ENCODE peak calls at places on chromosomes 4 and X, in nine cellular contexts. U, M, J, L, D, G, W, X and R are unnamed samples.

GRCh38 chrX:106716004-106716403 is 10.5 kb upstream of the RNF128 start:
- DNase-seq in U (no peak), M (no peak), J (no peak), L (no peak), D (no peak), G (no peak), W (no peak), X (no peak), R (no peak)

GRCh38 chr4:164977243-164978164 is at the start of gene TRIM61:
- DNase-seq in U (no peak), M (peak; percentile 53), J (peak; percentile 10), L (no peak), D (peak; percentile 33), G (peak; percentile 6), W (no peak), X (peak; percentile 69), R (peak; percentile 71)

GRCh38 chrX:46686003-46686645 is 72.8 kb downstream of the SLC9A7 start:
- DNase-seq in U (no peak), M (no peak), J (peak; percentile 27), L (peak; percentile 61), D (peak; percentile 4), G (peak; percentile 21), W (peak; percentile 30), X (peak; percentile 17), R (peak; percentile 29)

GRCh38 chr4:71441186-71442169 is 102.7 kb downstream of the SLC4A4 start:
- DNase-seq in U (no peak), M (no peak), J (no peak), L (no peak), D (no peak), G (no peak), W (no peak), X (no peak), R (no peak)

GRCh38 chrX:128816919-128817318 is 706.4 kb downstream of the SMARCA1 start:
- DNase-seq in U (no peak), M (no peak), J (no peak), L (peak; percentile 32), D (no peak), G (no peak), W (no peak), X (no peak), R (no peak)

GRCh38 chrX:68997461-68997860 is 167.8 kb downstream of the PJA1 start:
- DNase-seq in U (no peak), M (no peak), J (no peak), L (no peak), D (no peak), G (no peak), W (no peak), X (no peak), R (no peak)

GRCh38 chr4:3828546-3828945 is 62.4 kb downstream of the ADRA2C start:
- DNase-seq in U (no peak), M (peak; percentile 24), J (no peak), L (no peak), D (no peak), G (no peak), W (no peak), X (no peak), R (no peak)

GRCh38 chrX:130082244-130083106 is 27.8 kb downstream of the ELF4 start:
- DNase-seq in U (no peak), M (peak; percentile 69), J (peak; percentile 74), L (no peak), D (peak; percentile 59), G (peak; percentile 52), W (peak; percentile 69), X (peak; percentile 71), R (peak; percentile 68)

GRCh38 chr4:26206981-26207380 is 113.8 kb upstream of the RBPJ start:
- DNase-seq in U (no peak), M (no peak), J (no peak), L (no peak), D (no peak), G (no peak), W (no peak), X (no peak), R (no peak)

GRCh38 chr4:119286377-119287002 is 35.4 kb downstream of the FABP2 start:
- DNase-seq in U (no peak), M (no peak), J (no peak), L (no peak), D (no peak), G (peak; percentile 17), W (no peak), X (no peak), R (no peak)